ENCODE peak calls at places on chromosomes 11 and 22, in seven cellular contexts. One of them, this sample, is unnamed.

GRCh38 chr11:44911031-44911814 is 39.5 kb downstream of the TP53I11 start:
- DNase-seq in H4: peak
- DNase-seq in fibroblast of mammary gland: peak
- DNase-seq in NCI-H446: peak
- DNase-seq in fibroblast of the conjunctiva: peak
- DNase-seq in activated naive CD4-positive, alpha-beta T cell: peak
- DNase-seq in stimulated activated CD4-positive, alpha-beta T cell treated with anti-CD3 and anti-CD28 coated beads, TNF-alpha, amount 100 ng/mL, for 1 hour: peak
- DNase-seq in this sample: peak

GRCh38 chr11:37946155-37946766 is 1348.2 kb upstream of the RAG2 start:
- DNase-seq in H4: peak
- DNase-seq in fibroblast of mammary gland: peak
- DNase-seq in NCI-H446: no peak
- DNase-seq in fibroblast of the conjunctiva: peak
- DNase-seq in activated naive CD4-positive, alpha-beta T cell: no peak
- DNase-seq in stimulated activated CD4-positive, alpha-beta T cell treated with anti-CD3 and anti-CD28 coated beads, TNF-alpha, amount 100 ng/mL, for 1 hour: no peak
- DNase-seq in this sample: no peak

GRCh38 chr22:25710501-25710900 is 31.5 kb upstream of the MYO18B start:
- DNase-seq in H4: no peak
- DNase-seq in fibroblast of mammary gland: no peak
- DNase-seq in NCI-H446: no peak
- DNase-seq in fibroblast of the conjunctiva: no peak
- DNase-seq in activated naive CD4-positive, alpha-beta T cell: no peak
- DNase-seq in stimulated activated CD4-positive, alpha-beta T cell treated with anti-CD3 and anti-CD28 coated beads, TNF-alpha, amount 100 ng/mL, for 1 hour: no peak
- DNase-seq in this sample: no peak

GRCh38 chr22:36330655-36331305 is 57.0 kb downstream of the MYH9 start:
- DNase-seq in H4: no peak
- DNase-seq in fibroblast of mammary gland: peak
- DNase-seq in NCI-H446: no peak
- DNase-seq in fibroblast of the conjunctiva: no peak
- DNase-seq in activated naive CD4-positive, alpha-beta T cell: no peak
- DNase-seq in stimulated activated CD4-positive, alpha-beta T cell treated with anti-CD3 and anti-CD28 coated beads, TNF-alpha, amount 100 ng/mL, for 1 hour: no peak
- DNase-seq in this sample: no peak

GRCh38 chr11:129163714-129164164 is 28.4 kb downstream of the ARHGAP32 start:
- DNase-seq in H4: no peak
- DNase-seq in fibroblast of mammary gland: peak
- DNase-seq in NCI-H446: no peak
- DNase-seq in fibroblast of the conjunctiva: no peak
- DNase-seq in activated naive CD4-positive, alpha-beta T cell: no peak
- DNase-seq in stimulated activated CD4-positive, alpha-beta T cell treated with anti-CD3 and anti-CD28 coated beads, TNF-alpha, amount 100 ng/mL, for 1 hour: no peak
- DNase-seq in this sample: no peak

GRCh38 chr11:35845860-35846259 is 98.0 kb upstream of the LDLRAD3 start:
- DNase-seq in H4: no peak
- DNase-seq in fibroblast of mammary gland: peak
- DNase-seq in NCI-H446: no peak
- DNase-seq in fibroblast of the conjunctiva: no peak
- DNase-seq in activated naive CD4-positive, alpha-beta T cell: no peak
- DNase-seq in stimulated activated CD4-positive, alpha-beta T cell treated with anti-CD3 and anti-CD28 coated beads, TNF-alpha, amount 100 ng/mL, for 1 hour: no peak
- DNase-seq in this sample: no peak

GRCh38 chr22:17446704-17447103 is 77.4 kb downstream of the CECR2 start:
- DNase-seq in H4: no peak
- DNase-seq in fibroblast of mammary gland: no peak
- DNase-seq in NCI-H446: no peak
- DNase-seq in fibroblast of the conjunctiva: no peak
- DNase-seq in activated naive CD4-positive, alpha-beta T cell: no peak
- DNase-seq in stimulated activated CD4-positive, alpha-beta T cell treated with anti-CD3 and anti-CD28 coated beads, TNF-alpha, amount 100 ng/mL, for 1 hour: no peak
- DNase-seq in this sample: no peak

GRCh38 chr11:5115339-5115738 is 22.8 kb downstream of the OR52A5 start:
- DNase-seq in H4: no peak
- DNase-seq in fibroblast of mammary gland: no peak
- DNase-seq in NCI-H446: no peak
- DNase-seq in fibroblast of the conjunctiva: no peak
- DNase-seq in activated naive CD4-positive, alpha-beta T cell: no peak
- DNase-seq in stimulated activated CD4-positive, alpha-beta T cell treated with anti-CD3 and anti-CD28 coated beads, TNF-alpha, amount 100 ng/mL, for 1 hour: no peak
- DNase-seq in this sample: no peak

GRCh38 chr11:58055806-58056401 is 25.2 kb downstream of the OR6Q1 start:
- DNase-seq in H4: no peak
- DNase-seq in fibroblast of mammary gland: no peak
- DNase-seq in NCI-H446: no peak
- DNase-seq in fibroblast of the conjunctiva: no peak
- DNase-seq in activated naive CD4-positive, alpha-beta T cell: no peak
- DNase-seq in stimulated activated CD4-positive, alpha-beta T cell treated with anti-CD3 and anti-CD28 coated beads, TNF-alpha, amount 100 ng/mL, for 1 hour: no peak
- DNase-seq in this sample: no peak

GRCh38 chr11:109527496-109527895 is 105.5 kb downstream of the C11orf87 start:
- DNase-seq in H4: no peak
- DNase-seq in fibroblast of mammary gland: peak
- DNase-seq in NCI-H446: no peak
- DNase-seq in fibroblast of the conjunctiva: no peak
- DNase-seq in activated naive CD4-positive, alpha-beta T cell: no peak
- DNase-seq in stimulated activated CD4-positive, alpha-beta T cell treated with anti-CD3 and anti-CD28 coated beads, TNF-alpha, amount 100 ng/mL, for 1 hour: no peak
- DNase-seq in this sample: no peak

GRCh38 chr11:64947202-64947814 is 11.6 kb upstream of the GPHA2 start:
- DNase-seq in H4: no peak
- DNase-seq in fibroblast of mammary gland: peak
- DNase-seq in NCI-H446: no peak
- DNase-seq in fibroblast of the conjunctiva: no peak
- DNase-seq in activated naive CD4-positive, alpha-beta T cell: no peak
- DNase-seq in stimulated activated CD4-positive, alpha-beta T cell treated with anti-CD3 and anti-CD28 coated beads, TNF-alpha, amount 100 ng/mL, for 1 hour: no peak
- DNase-seq in this sample: no peak

GRCh38 chr11:76702378-76703128 is 32.0 kb upstream of the LRRC32 start:
- DNase-seq in H4: no peak
- DNase-seq in fibroblast of mammary gland: peak
- DNase-seq in NCI-H446: no peak
- DNase-seq in fibroblast of the conjunctiva: no peak
- DNase-seq in activated naive CD4-positive, alpha-beta T cell: no peak
- DNase-seq in stimulated activated CD4-positive, alpha-beta T cell treated with anti-CD3 and anti-CD28 coated beads, TNF-alpha, amount 100 ng/mL, for 1 hour: no peak
- DNase-seq in this sample: no peak

GRCh38 chr11:70281114-70281729 is 10.7 kb downstream of the PPFIA1 start:
- DNase-seq in H4: no peak
- DNase-seq in fibroblast of mammary gland: peak
- DNase-seq in NCI-H446: no peak
- DNase-seq in fibroblast of the conjunctiva: no peak
- DNase-seq in activated naive CD4-positive, alpha-beta T cell: no peak
- DNase-seq in stimulated activated CD4-positive, alpha-beta T cell treated with anti-CD3 and anti-CD28 coated beads, TNF-alpha, amount 100 ng/mL, for 1 hour: no peak
- DNase-seq in this sample: no peak

GRCh38 chr11:74611369-74611861 is 19.0 kb downstream of the POLD3 start:
- DNase-seq in H4: peak
- DNase-seq in fibroblast of mammary gland: peak
- DNase-seq in NCI-H446: no peak
- DNase-seq in fibroblast of the conjunctiva: peak
- DNase-seq in activated naive CD4-positive, alpha-beta T cell: no peak
- DNase-seq in stimulated activated CD4-positive, alpha-beta T cell treated with anti-CD3 and anti-CD28 coated beads, TNF-alpha, amount 100 ng/mL, for 1 hour: no peak
- DNase-seq in this sample: no peak

This sample was measured in memory B cell.